ENCODE peak calls at places on chromosomes 12 and 14, in six cellular contexts. One of them, this sample, is unnamed.

GRCh38 chr12:40248585-40249297 is 23.9 kb downstream of the LRRK2 start:
- DNase-seq in mammary epithelial cell: peak
- DNase-seq in lung: no peak
- DNase-seq in tibial nerve: no peak
- DNase-seq in choroid plexus epithelial cell: no peak
- DNase-seq in fibroblast of lung: no peak
- DNase-seq in this sample: no peak

GRCh38 chr12:119178544-119179334 is at the start of gene HSPB8:
- DNase-seq in lung: peak
- DNase-seq in fibroblast of lung: peak
- DNase-seq in tibial nerve: peak
- DNase-seq in mammary epithelial cell: peak
- DNase-seq in choroid plexus epithelial cell: peak
- DNase-seq in this sample: peak

GRCh38 chr14:51582437-51582836 is 69.3 kb upstream of the FRMD6 start:
- DNase-seq in tibial nerve: no peak
- DNase-seq in lung: no peak
- DNase-seq in mammary epithelial cell: no peak
- DNase-seq in fibroblast of lung: no peak
- DNase-seq in choroid plexus epithelial cell: no peak
- DNase-seq in this sample: no peak

GRCh38 chr12:108826807-108827721 is 30.3 kb downstream of the SSH1 start:
- DNase-seq in fibroblast of lung: peak
- DNase-seq in mammary epithelial cell: no peak
- DNase-seq in lung: no peak
- DNase-seq in choroid plexus epithelial cell: no peak
- DNase-seq in tibial nerve: no peak
- DNase-seq in this sample: no peak

GRCh38 chr14:90368946-90369721 is 27.7 kb upstream of the CALM1 start:
- DNase-seq in tibial nerve: no peak
- DNase-seq in mammary epithelial cell: peak
- DNase-seq in fibroblast of lung: peak
- DNase-seq in lung: no peak
- DNase-seq in choroid plexus epithelial cell: peak
- DNase-seq in this sample: no peak

GRCh38 chr12:81181701-81182100 is 103.8 kb downstream of the ACSS3 start:
- DNase-seq in choroid plexus epithelial cell: peak
- DNase-seq in tibial nerve: no peak
- DNase-seq in fibroblast of lung: no peak
- DNase-seq in mammary epithelial cell: no peak
- DNase-seq in lung: no peak
- DNase-seq in this sample: no peak

GRCh38 chr14:27506272-27506671 is 908.4 kb upstream of the NOVA1 start:
- DNase-seq in choroid plexus epithelial cell: no peak
- DNase-seq in fibroblast of lung: no peak
- DNase-seq in mammary epithelial cell: no peak
- DNase-seq in lung: no peak
- DNase-seq in tibial nerve: no peak
- DNase-seq in this sample: no peak

GRCh38 chr12:1630081-1630826 is 1.2 kb downstream of the WNT5B start:
- DNase-seq in tibial nerve: peak
- DNase-seq in mammary epithelial cell: no peak
- DNase-seq in lung: peak
- DNase-seq in choroid plexus epithelial cell: no peak
- DNase-seq in fibroblast of lung: peak
- DNase-seq in this sample: peak

GRCh38 chr12:112855375-112855774 is 51.4 kb upstream of the OAS1 start:
- DNase-seq in fibroblast of lung: no peak
- DNase-seq in choroid plexus epithelial cell: peak
- DNase-seq in lung: no peak
- DNase-seq in tibial nerve: no peak
- DNase-seq in mammary epithelial cell: no peak
- DNase-seq in this sample: no peak
- TF ChIP-seq CTCF in fibroblast of lung: no peak
- TF ChIP-seq CTCF in choroid plexus epithelial cell: peak
- TF ChIP-seq CTCF in lung: no peak
- TF ChIP-seq CTCF in tibial nerve: no peak
- TF ChIP-seq CTCF in mammary epithelial cell: peak
- TF ChIP-seq CTCF in this sample: peak

GRCh38 chr12:14937689-14938088 is 648 bp downstream of the ERP27 start:
- DNase-seq in choroid plexus epithelial cell: no peak
- DNase-seq in mammary epithelial cell: no peak
- DNase-seq in lung: no peak
- DNase-seq in fibroblast of lung: no peak
- DNase-seq in tibial nerve: no peak
- DNase-seq in this sample: no peak
- TF ChIP-seq CTCF in choroid plexus epithelial cell: peak
- TF ChIP-seq CTCF in mammary epithelial cell: peak
- TF ChIP-seq CTCF in lung: no peak
- TF ChIP-seq CTCF in fibroblast of lung: no peak
- TF ChIP-seq CTCF in tibial nerve: no peak
- TF ChIP-seq CTCF in this sample: peak

DNA sequence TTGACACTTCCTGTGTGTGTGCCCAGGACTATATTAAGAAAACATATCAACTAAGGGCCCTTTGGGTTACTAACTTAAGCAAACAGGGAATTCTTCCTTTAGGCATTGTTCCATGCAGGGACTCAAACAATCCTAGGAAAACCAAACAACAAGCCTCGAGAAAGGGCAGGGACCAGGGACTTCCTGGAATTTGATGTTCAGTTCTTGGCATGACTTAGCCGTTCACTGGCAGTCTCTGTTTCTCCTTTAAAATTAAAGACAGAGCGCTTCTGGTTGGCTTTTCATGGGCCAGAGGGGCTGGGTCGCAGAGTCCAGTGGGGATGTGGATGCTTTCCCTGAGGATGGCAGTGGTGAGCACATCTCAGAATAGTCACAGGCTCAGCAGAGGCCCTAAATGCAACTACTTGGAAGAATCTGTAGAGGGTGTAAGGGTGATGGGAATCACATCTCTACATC is 35.2 kb downstream of the RNFT2 start:
- DNase-seq in fibroblast of lung: no peak
- DNase-seq in choroid plexus epithelial cell: peak
- DNase-seq in tibial nerve: no peak
- DNase-seq in mammary epithelial cell: peak
- DNase-seq in lung: no peak
- DNase-seq in this sample: no peak
- TF ChIP-seq CTCF in fibroblast of lung: peak
- TF ChIP-seq CTCF in choroid plexus epithelial cell: peak
- TF ChIP-seq CTCF in tibial nerve: no peak
- TF ChIP-seq CTCF in mammary epithelial cell: no peak
- TF ChIP-seq CTCF in lung: no peak
- TF ChIP-seq CTCF in this sample: no peak

GRCh38 chr12:39095636-39096330 is 190.4 kb upstream of the CPNE8 start:
- DNase-seq in mammary epithelial cell: no peak
- DNase-seq in tibial nerve: no peak
- DNase-seq in choroid plexus epithelial cell: no peak
- DNase-seq in fibroblast of lung: no peak
- DNase-seq in lung: no peak
- DNase-seq in this sample: no peak
- TF ChIP-seq CTCF in mammary epithelial cell: no peak
- TF ChIP-seq CTCF in tibial nerve: no peak
- TF ChIP-seq CTCF in choroid plexus epithelial cell: no peak
- TF ChIP-seq CTCF in fibroblast of lung: no peak
- TF ChIP-seq CTCF in lung: no peak
- TF ChIP-seq CTCF in this sample: no peak